ENCODE peak calls at places on chromosome 16, in seven cellular contexts. G, B, A, T, F, Q and C are unnamed samples.

GRCh38 chr16:86219655-86220445 is 290.5 kb upstream of the FOXF1 start:
- DNase-seq in G (no peak), B (peak), A (no peak), T (peak), F (no peak), Q (no peak), C (no peak)

GRCh38 chr16:78307824-78308528 is 208.5 kb downstream of the WWOX start:
- DNase-seq in G (no peak), B (no peak), A (no peak), T (no peak), F (no peak), Q (no peak), C (no peak)

GRCh38 chr16:85612191-85612800 is 826 bp upstream of the GSE1 start:
- DNase-seq in G (no peak), B (peak), A (peak), T (peak), F (peak), Q (peak), C (peak)

GRCh38 chr16:2517954-2518605 is 2.1 kb upstream of the AMDHD2 start:
- DNase-seq in G (no peak), B (no peak), A (no peak), T (no peak), F (no peak), Q (no peak), C (no peak)

GRCh38 chr16:54930034-54930938 is at the start of gene IRX5:
- DNase-seq in G (no peak), B (peak), A (peak), T (peak), F (peak), Q (peak), C (peak)

GRCh38 chr16:3057181-3058166 is 8.0 kb upstream of the IL32 start:
- DNase-seq in G (no peak), B (no peak), A (no peak), T (no peak), F (no peak), Q (no peak), C (no peak)

GRCh38 chr16:83354015-83354414 is 453.8 kb upstream of the HSBP1 start:
- DNase-seq in G (no peak), B (no peak), A (no peak), T (no peak), F (no peak), Q (no peak), C (no peak)

GRCh38 chr16:85570735-85571562 is 42.2 kb upstream of the GSE1 start:
- DNase-seq in G (no peak), B (no peak), A (no peak), T (no peak), F (peak), Q (no peak), C (no peak)

GRCh38 chr16:53789159-53789558 is 85.2 kb downstream of the FTO start:
- DNase-seq in G (no peak), B (peak), A (peak), T (no peak), F (no peak), Q (no peak), C (no peak)

GRCh38 chr16:71630808-71631207 is 4.8 kb downstream of the MARVELD3 start:
- DNase-seq in G (no peak), B (no peak), A (no peak), T (no peak), F (no peak), Q (no peak), C (no peak)

GRCh38 chr16:81495321-81496234 is 51.0 kb downstream of the CMIP start:
- DNase-seq in G (no peak), B (no peak), A (no peak), T (no peak), F (no peak), Q (peak), C (no peak)

GRCh38 chr16:24778676-24779075 is 49.2 kb downstream of the TNRC6A start:
- DNase-seq in G (no peak), B (peak), A (no peak), T (no peak), F (no peak), Q (no peak), C (no peak)

GRCh38 chr16:35664091-35664693 is 2204.8 kb downstream of the TP53TG3F start:
- DNase-seq in G (no peak), B (no peak), A (no peak), T (no peak), F (no peak), Q (no peak), C (no peak)

GRCh38 chr16:64782484-64782883 is 339.4 kb downstream of the CDH11 start:
- DNase-seq in G (no peak), B (no peak), A (no peak), T (no peak), F (no peak), Q (no peak), C (no peak)

GRCh38 chr16:26856271-26856670 is 210.5 kb upstream of the C16orf82 start:
- DNase-seq in G (no peak), B (no peak), A (no peak), T (no peak), F (no peak), Q (no peak), C (no peak)

GRCh38 chr16:23670137-23670776 is 8.4 kb upstream of the PLK1 start:
- DNase-seq in G (no peak), B (peak), A (peak), T (no peak), F (peak), Q (peak), C (no peak)

GRCh38 chr16:1993731-1994131 is 4.0 kb downstream of the SYNGR3 start:
- DNase-seq in G (no peak), B (peak), A (no peak), T (no peak), F (no peak), Q (no peak), C (no peak)